ENCODE peak calls at places on chromosome 18, in four cellular contexts. K is IMR-90, Q is fibroblast of pulmonary artery, S is H9. C is an unnamed sample.

GRCh38 chr18:3649559-3650426 is 199.8 kb downstream of the TGIF1 start:
- DNase-seq in K (peak), Q (peak), S (no peak), C (peak)

GRCh38 chr18:68991281-68991680 is 193.4 kb downstream of the CCDC102B start:
- DNase-seq in K (peak), Q (peak), S (no peak), C (no peak)

GRCh38 chr18:80196528-80197320 is 50.6 kb downstream of the PARD6G start:
- DNase-seq in K (peak), Q (peak), S (no peak), C (peak)

GRCh38 chr18:42025491-42025890 is 70.5 kb downstream of the PIK3C3 start:
- DNase-seq in K (no peak), Q (no peak), S (no peak), C (no peak)

GRCh38 chr18:32759768-32760167 is 13.1 kb downstream of the KLHL14 start:
- DNase-seq in K (no peak), Q (no peak), S (no peak), C (no peak)

GRCh38 chr18:56286775-56287174 is 351.6 kb downstream of the TXNL1 start:
- DNase-seq in K (peak), Q (peak), S (no peak), C (no peak)

GRCh38 chr18:13253786-13254755 is 35.5 kb downstream of the LDLRAD4 start:
- DNase-seq in K (no peak), Q (no peak), S (no peak), C (peak)

GRCh38 chr18:44411971-44412370 is 268.7 kb upstream of the SETBP1 start:
- DNase-seq in K (no peak), Q (no peak), S (no peak), C (no peak)

GRCh38 chr18:4358618-4359017 is 96.5 kb downstream of the DLGAP1 start:
- DNase-seq in K (no peak), Q (no peak), S (peak), C (peak)

GRCh38 chr18:49717617-49718016 is 95.7 kb downstream of the ACAA2 start:
- DNase-seq in K (no peak), Q (no peak), S (no peak), C (peak)

GRCh38 chr18:5673576-5673975 is 129.8 kb upstream of the EPB41L3 start:
- DNase-seq in K (no peak), Q (no peak), S (no peak), C (no peak)

GRCh38 chr18:3345452-3345851 is 83.5 kb downstream of the MYL12B start:
- DNase-seq in K (peak), Q (peak), S (no peak), C (no peak)

GRCh38 chr18:44826418-44827259 is 146.0 kb downstream of the SETBP1 start:
- DNase-seq in K (peak), Q (peak), S (no peak), C (no peak)

GRCh38 chr18:9020221-9020620 is 82.3 kb upstream of the NDUFV2 start:
- DNase-seq in K (no peak), Q (no peak), S (no peak), C (no peak)

GRCh38 chr18:44943201-44943881 is 262.7 kb downstream of the SETBP1 start:
- DNase-seq in K (no peak), Q (peak), S (peak), C (peak)

GRCh38 chr18:13464432-13465125 is 246.0 kb downstream of the LDLRAD4 start:
- DNase-seq in K (no peak), Q (peak), S (no peak), C (peak)

GRCh38 chr18:25281522-25281921 is 70.4 kb downstream of the ZNF521 start:
- DNase-seq in K (no peak), Q (no peak), S (no peak), C (no peak)

GRCh38 chr18:6785411-6785810 is 55.9 kb downstream of the ARHGAP28 start:
- DNase-seq in K (no peak), Q (no peak), S (no peak), C (no peak)

GRCh38 chr18:54192415-54192814 is 32.1 kb downstream of the MBD2 start:
- DNase-seq in K (no peak), Q (no peak), S (no peak), C (no peak)

GRCh38 chr18:37538526-37539205 is 26.9 kb downstream of the CELF4 start:
- DNase-seq in K (no peak), Q (no peak), S (no peak), C (peak)

GRCh38 chr18:79912409-79912991 is 39.0 kb downstream of the SLC66A2 start:
- DNase-seq in K (no peak), Q (peak), S (peak), C (peak)

GRCh38 chr18:23966909-23967308 is 47.6 kb upstream of the TTC39C start:
- DNase-seq in K (no peak), Q (no peak), S (no peak), C (no peak)

GRCh38 chr18:8349608-8350323 is 259.5 kb upstream of the RAB12 start:
- DNase-seq in K (no peak), Q (no peak), S (no peak), C (no peak)

GRCh38 chr18:77100751-77101355 is 31.7 kb downstream of the MBP start:
- DNase-seq in K (no peak), Q (no peak), S (no peak), C (no peak)

GRCh38 chr18:58044370-58045264 is 591 bp downstream of the NEDD4L start:
- DNase-seq in K (peak), Q (peak), S (peak), C (peak)

GRCh38 chr18:59388817-59389216 is 29.8 kb upstream of the LMAN1 start:
- DNase-seq in K (no peak), Q (no peak), S (no peak), C (no peak)

GRCh38 chr18:13982136-13982535 is 66.8 kb upstream of the MC2R start:
- DNase-seq in K (no peak), Q (no peak), S (peak), C (peak)

C was measured in endodermal cell.